ENCODE peak calls at places on chromosome 15, in six cellular contexts. G, J, L, M, F and T are unnamed samples.

GRCh38 chr15:81859737-81860516 is 185.9 kb downstream of the MEX3B start:
- DNase-seq in G (no peak), L (no peak), F (no peak), M (no peak), J (no peak), T (no peak)

GRCh38 chr15:36921484-36922091 is 178.8 kb downstream of the MEIS2 start:
- DNase-seq in M (no peak), L (no peak), J (no peak), G (no peak), F (no peak), T (no peak)

GRCh38 chr15:49815937-49816336 is 195.1 kb downstream of the DTWD1 start:
- DNase-seq in G (no peak), M (peak; percentile 76), L (no peak), J (peak; percentile 70), F (peak; percentile 88), T (no peak)

GRCh38 chr15:55741592-55742497 is 1.1 kb downstream of the PRTG start:
- DNase-seq in F (peak; percentile 18), M (no peak), J (peak; percentile 26), G (peak; percentile 48), L (no peak), T (no peak)

GRCh38 chr15:40235201-40235890 is 3.5 kb upstream of the PAK6 start:
- DNase-seq in J (no peak), F (no peak), M (no peak), G (no peak), L (no peak), T (no peak)

GRCh38 chr15:92901053-92901761 is 1.1 kb downstream of the CHD2 start:
- DNase-seq in M (no peak), J (no peak), L (no peak), G (no peak), F (peak; percentile 55), T (no peak)

GRCh38 chr15:69744421-69745162 is 292.0 kb downstream of the RPLP1 start:
- DNase-seq in F (no peak), J (no peak), L (no peak), G (no peak), M (no peak), T (no peak)

GRCh38 chr15:62895139-62895866 is 147.2 kb upstream of the TPM1 start:
- DNase-seq in G (peak; percentile 51), J (peak; percentile 62), L (no peak), F (peak; percentile 92), M (peak; percentile 88), T (no peak)

GRCh38 chr15:79314811-79315210 is 3.9 kb downstream of the TMED3 start:
- DNase-seq in J (no peak), M (no peak), G (peak; percentile 77), L (no peak), F (no peak), T (no peak)

GRCh38 chr15:33283603-33284002 is 27.2 kb upstream of the RYR3 start:
- DNase-seq in F (no peak), J (no peak), L (no peak), M (no peak), G (no peak), T (no peak)

GRCh38 chr15:89114974-89115373 is 26.7 kb downstream of the ABHD2 start:
- DNase-seq in G (no peak), L (no peak), J (peak; percentile 76), F (peak; percentile 81), M (peak; percentile 84), T (no peak)

GRCh38 chr15:38714309-38715072 is 149.9 kb upstream of the RASGRP1 start:
- DNase-seq in F (peak; percentile 97), J (peak; percentile 69), M (peak; percentile 96), G (no peak), L (no peak), T (no peak)

GRCh38 chr15:43346305-43346704 is 15.9 kb upstream of the LCMT2 start:
- DNase-seq in L (no peak), F (no peak), M (no peak), G (no peak), J (peak; percentile 8), T (no peak)
- TF ChIP-seq CTCF in L (no peak), F (no peak), M (no peak), G (no peak), J (no peak), T (no peak)

GRCh38 chr15:74838746-74839525 is 4.0 kb downstream of the ULK3 start:
- DNase-seq in J (no peak), G (no peak), L (no peak), F (no peak), M (no peak), T (no peak)

GRCh38 chr15:74838117-74838516 is 4.8 kb downstream of the ULK3 start:
- DNase-seq in M (no peak), J (no peak), L (no peak), G (no peak), F (no peak), T (no peak)

GRCh38 chr15:74840851-74841760 is 1.9 kb downstream of the ULK3 start:
- DNase-seq in M (no peak), G (no peak), J (no peak), F (no peak), L (no peak), T (no peak)

GRCh38 chr15:74841761-74842385 is 1.1 kb downstream of the ULK3 start:
- DNase-seq in M (no peak), J (no peak), F (no peak), L (no peak), G (no peak), T (no peak)

GRCh38 chr15:74839526-74840395 is 3.2 kb downstream of the ULK3 start:
- DNase-seq in M (no peak), F (no peak), J (no peak), G (no peak), L (no peak), T (no peak)
- TF ChIP-seq CTCF in M (no peak), F (no peak), J (no peak), G (no peak), L (no peak), T (no peak)

DNA sequence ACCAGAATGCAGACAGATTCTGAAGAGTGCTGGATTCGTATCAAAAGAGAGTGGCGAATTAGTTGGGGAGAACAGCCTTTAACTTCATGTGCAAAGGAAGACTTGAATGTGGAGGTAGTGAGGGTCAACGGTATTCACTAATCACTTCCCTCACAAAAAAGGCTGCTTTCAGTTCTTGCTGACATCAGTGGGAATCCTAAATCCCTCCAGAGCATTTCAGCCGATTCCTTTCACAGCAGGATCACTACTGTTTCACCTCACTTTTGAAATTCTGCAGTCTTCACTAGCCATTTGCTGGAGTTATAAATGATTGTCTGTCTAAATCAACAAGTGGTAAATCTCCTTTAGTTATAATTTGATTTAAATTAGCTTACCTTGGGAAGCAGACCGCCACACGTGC is 322.9 kb upstream of the SEMA6D start:
- DNase-seq in L (no peak), J (no peak), G (no peak), F (no peak), M (no peak), T (no peak)
- TF ChIP-seq CTCF in L (no peak), J (no peak), G (no peak), F (no peak), M (no peak), T (no peak)

GRCh38 chr15:76642671-76643070 is 262.5 kb downstream of the SCAPER start:
- DNase-seq in G (no peak), M (no peak), J (no peak), L (no peak), F (no peak), T (no peak)
- TF ChIP-seq CTCF in G (peak; percentile 22), M (peak; percentile 34), J (no peak), L (no peak), F (peak; percentile 22), T (peak; percentile 32)

DNA sequence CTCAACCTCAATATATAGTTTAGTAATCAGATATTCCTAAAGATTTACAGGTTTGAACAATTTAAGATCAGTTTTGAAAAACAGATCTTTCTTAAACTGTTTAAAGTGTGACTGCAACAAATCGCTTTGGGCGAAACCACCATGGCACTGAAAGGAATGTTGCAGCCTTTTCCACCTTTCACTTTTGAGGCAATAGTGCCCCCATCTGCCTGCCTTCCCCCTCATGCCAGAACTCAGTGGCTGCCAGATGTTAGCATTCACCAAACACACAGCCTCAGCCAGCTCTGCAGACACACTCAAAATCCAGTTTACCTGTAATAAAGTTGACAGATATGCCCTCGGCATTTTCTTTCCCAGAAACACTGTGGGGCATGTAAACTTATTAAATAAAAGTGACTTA is 3.3 kb downstream of the LYSMD4 start:
- DNase-seq in F (peak; percentile 45), G (peak; percentile 24), M (peak; percentile 61), J (peak; percentile 84), L (no peak), T (no peak)
- TF ChIP-seq CTCF in F (peak; percentile 65), G (peak; percentile 9), M (peak; percentile 76), J (peak; percentile 45), L (no peak), T (no peak)

GRCh38 chr15:43187544-43188155 is 2.4 kb downstream of the CCNDBP1 start:
- DNase-seq in M (peak; percentile 80), L (no peak), F (peak; percentile 58), G (no peak), J (peak; percentile 76), T (no peak)

GRCh38 chr15:43186003-43186353 is 775 bp downstream of the CCNDBP1 start:
- DNase-seq in G (peak; percentile 2), F (no peak), L (no peak), M (no peak), J (no peak), T (no peak)

GRCh38 chr15:43183270-43183669 is 1.9 kb upstream of the CCNDBP1 start:
- DNase-seq in M (no peak), F (no peak), L (no peak), G (no peak), J (peak; percentile 20), T (no peak)

GRCh38 chr15:43184407-43185160 is 619 bp upstream of the CCNDBP1 start:
- DNase-seq in J (no peak), L (no peak), F (no peak), M (no peak), G (no peak), T (no peak)

DNA sequence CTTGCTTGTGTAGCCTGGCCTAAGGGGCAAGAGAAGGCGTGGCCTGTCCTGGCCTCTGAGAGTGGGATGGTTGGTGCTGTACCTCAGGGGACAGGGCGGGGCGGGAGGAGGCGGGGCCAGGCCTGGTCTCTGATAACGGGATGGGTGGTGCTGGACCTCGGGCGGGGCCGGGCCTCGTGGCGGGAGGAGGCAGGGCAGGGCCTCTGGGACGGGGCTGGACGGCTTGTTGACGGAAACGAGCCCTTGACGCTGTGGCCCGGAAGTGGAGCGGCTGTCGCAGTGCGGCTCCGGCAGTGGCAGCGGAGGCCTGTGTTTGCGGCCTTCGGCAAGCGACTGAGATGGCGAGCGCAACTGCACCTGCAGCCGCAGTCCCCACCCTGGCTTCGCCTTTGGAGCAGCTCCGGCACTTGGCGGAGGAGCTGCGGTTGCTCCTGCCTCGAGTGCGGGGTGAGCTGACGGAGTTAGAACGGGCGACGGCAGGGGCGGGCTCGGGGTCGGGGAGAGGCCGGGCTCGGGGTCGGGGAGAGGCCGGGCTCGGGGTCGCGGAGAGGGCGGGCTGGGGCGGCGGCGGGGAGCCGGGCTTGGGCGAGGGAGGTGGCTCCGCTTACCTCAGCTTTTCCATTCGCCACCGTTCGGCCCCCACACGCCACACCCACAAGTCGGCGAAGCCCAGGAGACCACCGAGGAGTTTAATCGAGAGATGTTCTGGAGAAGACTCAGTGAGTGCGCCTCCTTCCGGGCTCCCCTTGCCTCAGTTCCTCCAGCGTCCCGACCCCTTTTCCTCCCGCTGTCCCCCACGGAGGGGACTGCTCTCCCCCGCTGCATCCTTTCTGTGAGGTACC is at the start of gene CCNDBP1:
- DNase-seq in L (peak; percentile 85), G (peak; percentile 92), F (peak; percentile 65), J (peak; percentile 95), M (peak; percentile 61), T (peak; percentile 91)
- TF ChIP-seq CTCF in L (no peak), G (no peak), F (peak; percentile 52), J (peak; percentile 50), M (peak; percentile 36), T (peak; percentile 62)